ENCODE peak calls at places on chromosomes 3 and 15, in nine cellular contexts. A, M, N, L, J, S, B, C and P are unnamed samples.

GRCh38 chr3:134976948-134977347 is 181.9 kb downstream of the EPHB1 start:
- DNase-seq in J (no peak), M (no peak), B (no peak), A (no peak), L (no peak), S (no peak), C (no peak), N (no peak), P (no peak)

GRCh38 chr3:19888428-19889152 is 45.4 kb downstream of the EFHB start:
- DNase-seq in C (no peak), J (no peak), N (no peak), L (no peak), A (no peak), S (no peak), M (no peak), B (no peak), P (no peak)

GRCh38 chr3:128379768-128380167 is 86.9 kb downstream of the DNAJB8 start:
- DNase-seq in L (no peak), B (no peak), C (no peak), M (no peak), S (no peak), N (no peak), J (no peak), A (no peak), P (no peak)

GRCh38 chr15:92797168-92798052 is 102.7 kb upstream of the CHD2 start:
- DNase-seq in M (no peak), B (no peak), S (no peak), N (peak; percentile 89), A (no peak), C (peak; percentile 84), L (no peak), J (peak; percentile 89), P (no peak)

GRCh38 chr15:78302579-78302978 is 3.2 kb upstream of the SKIC8 start:
- DNase-seq in J (no peak), M (no peak), A (no peak), N (no peak), S (no peak), B (no peak), L (no peak), C (no peak), P (no peak)

GRCh38 chr3:52205727-52206372 is 7.9 kb downstream of the ALAS1 start:
- DNase-seq in M (no peak), A (no peak), J (no peak), C (no peak), N (no peak), B (no peak), L (no peak), S (no peak), P (no peak)

GRCh38 chr3:53531749-53532148 is 37.3 kb downstream of the CACNA1D start:
- DNase-seq in C (no peak), L (no peak), S (no peak), B (no peak), J (peak; percentile 7), A (no peak), N (no peak), M (no peak), P (no peak)

GRCh38 chr3:61009025-61009424 is 242.2 kb downstream of the FHIT start:
- DNase-seq in J (no peak), A (no peak), C (peak; percentile 48), B (no peak), S (no peak), N (peak; percentile 66), L (no peak), M (no peak), P (no peak)

GRCh38 chr15:58396181-58396580 is 35.6 kb upstream of the LIPC start:
- DNase-seq in S (no peak), L (no peak), J (no peak), M (no peak), A (no peak), C (no peak), N (no peak), B (no peak), P (no peak)

GRCh38 chr3:141360888-141361598 is 7.3 kb upstream of the ZBTB38 start:
- DNase-seq in L (no peak), N (peak; percentile 65), J (peak; percentile 71), B (no peak), M (no peak), S (no peak), A (no peak), C (peak; percentile 38), P (no peak)

GRCh38 chr3:56610669-56611335 is 53.8 kb downstream of the CCDC66 start:
- DNase-seq in C (no peak), A (no peak), L (no peak), B (no peak), M (no peak), J (no peak), N (no peak), S (no peak), P (no peak)

GRCh38 chr3:12454076-12454807 is 30.0 kb upstream of the TSEN2 start:
- DNase-seq in B (no peak), L (no peak), M (no peak), A (no peak), C (no peak), S (no peak), N (peak; percentile 62), J (no peak), P (no peak)

GRCh38 chr3:153783804-153784203 is 337.4 kb upstream of the ARHGEF26 start:
- DNase-seq in J (no peak), N (no peak), A (no peak), S (no peak), C (no peak), M (no peak), B (no peak), L (no peak), P (no peak)

GRCh38 chr15:57861039-57861638 is 154.6 kb downstream of the POLR2M start:
- DNase-seq in M (no peak), B (no peak), N (peak; percentile 51), J (peak; percentile 52), S (no peak), A (no peak), C (peak; percentile 39), L (no peak), P (no peak)

GRCh38 chr15:100199711-100200286 is 142.0 kb downstream of the ADAMTS17 start:
- DNase-seq in J (no peak), S (no peak), B (no peak), N (no peak), M (no peak), A (peak; percentile 25), C (no peak), L (no peak), P (no peak)

GRCh38 chr15:78673917-78674444 is 33.0 kb upstream of the CHRNB4 start:
- DNase-seq in S (no peak), L (no peak), C (no peak), N (no peak), J (no peak), B (no peak), A (no peak), M (no peak), P (no peak)

DNA sequence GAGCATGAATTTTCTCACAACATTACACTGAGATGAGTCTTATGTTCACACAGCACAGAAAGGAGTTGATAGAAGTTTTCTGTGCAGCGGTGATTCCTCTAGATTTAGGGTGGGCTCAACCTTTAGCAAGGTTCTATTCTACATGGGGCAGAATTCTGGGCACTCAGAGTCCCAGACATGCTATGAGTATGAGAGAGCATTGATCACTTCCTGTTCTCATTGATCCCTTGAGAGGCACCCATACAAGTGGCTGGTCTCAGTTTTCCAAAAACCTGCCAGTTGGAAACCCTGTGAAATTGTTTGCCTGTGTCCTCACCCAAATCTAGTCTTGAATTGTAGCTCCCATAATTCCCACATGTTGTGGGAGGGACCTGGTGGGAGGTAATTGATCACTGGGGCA is 112.5 kb upstream of the NR2F2 start:
- DNase-seq in B (no peak), J (no peak), A (no peak), L (no peak), S (no peak), N (no peak), C (no peak), M (no peak), P (no peak)
- H3K27ac ChIP-seq in B (no peak overlapping the region), J (no peak overlapping the region), A (no peak overlapping the region), L (no peak overlapping the region), S (no peak overlapping the region), N (no peak overlapping the region), C (no peak overlapping the region), M (no peak overlapping the region), P (no peak overlapping the region)

DNA sequence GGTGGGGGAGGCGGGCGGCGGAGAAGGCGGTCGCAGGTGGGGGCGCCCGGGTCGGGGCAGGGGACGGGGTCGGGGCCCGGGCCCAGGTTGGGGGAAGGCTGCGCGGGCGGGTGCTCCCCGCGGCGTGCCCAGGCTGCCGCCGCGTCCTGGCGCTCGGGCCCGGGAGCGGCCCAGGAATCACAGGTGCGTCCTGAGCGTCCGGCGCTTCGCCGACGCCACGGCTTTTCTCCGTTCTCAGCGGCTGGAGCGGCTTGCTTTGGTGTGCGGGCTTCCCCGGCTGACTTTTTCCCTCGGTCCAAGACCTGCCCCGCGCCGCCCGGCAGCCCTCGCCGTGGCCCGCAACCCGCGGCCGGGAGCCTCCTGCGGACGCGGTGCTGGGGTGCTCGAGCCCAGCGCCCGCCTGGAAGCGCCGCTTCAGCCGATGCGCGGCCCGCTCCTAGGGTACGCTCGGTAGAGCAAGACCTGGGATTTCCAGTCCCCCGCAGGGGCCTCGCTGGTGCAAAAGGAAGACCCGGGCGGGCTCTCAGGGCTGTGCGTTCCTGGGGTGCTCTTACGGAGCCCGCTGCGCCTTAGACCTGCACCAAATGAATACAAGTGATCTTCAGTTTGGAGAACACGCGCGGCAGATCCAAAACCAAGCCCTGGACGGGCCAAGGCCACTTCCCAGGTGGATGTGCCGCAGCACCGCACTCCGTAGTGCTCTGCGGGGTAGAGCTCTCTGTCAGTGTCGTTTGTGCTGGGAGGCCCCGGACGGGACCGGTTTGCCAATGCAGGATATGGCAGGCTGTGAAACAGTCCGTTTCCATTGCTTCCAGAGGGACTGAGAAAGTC is 639 bp downstream of the NIPA1 start:
- DNase-seq in M (peak; percentile 45), J (peak; percentile 63), L (no peak), A (no peak), C (peak; percentile 22), B (no peak), N (peak; percentile 66), S (no peak), P (no peak)
- TF ChIP-seq CTCF in M (no peak), J (no peak), L (no peak), A (no peak), C (no peak), B (no peak), N (no peak), S (no peak), P (no peak)

GRCh38 chr3:114404590-114404989 is 110.8 kb downstream of the TIGIT start:
- DNase-seq in C (no peak), A (no peak), J (no peak), N (no peak), L (no peak), S (no peak), M (no peak), B (no peak), P (no peak)
- H3K4me1 ChIP-seq in C (peaks cover 9% of the 10 kb centered on the region), A (peaks cover 5% of the 10 kb centered on the region), J (no peaks in the 10 kb centered on the region), N (peaks cover 15% of the 10 kb centered on the region), L (peaks cover 41% of the 10 kb centered on the region), S (peaks cover 9% of the 10 kb centered on the region), M (peaks cover 4% of the 10 kb centered on the region), B (peaks cover 75% of the 10 kb centered on the region), P (peaks cover 91% of the 10 kb centered on the region)

DNA sequence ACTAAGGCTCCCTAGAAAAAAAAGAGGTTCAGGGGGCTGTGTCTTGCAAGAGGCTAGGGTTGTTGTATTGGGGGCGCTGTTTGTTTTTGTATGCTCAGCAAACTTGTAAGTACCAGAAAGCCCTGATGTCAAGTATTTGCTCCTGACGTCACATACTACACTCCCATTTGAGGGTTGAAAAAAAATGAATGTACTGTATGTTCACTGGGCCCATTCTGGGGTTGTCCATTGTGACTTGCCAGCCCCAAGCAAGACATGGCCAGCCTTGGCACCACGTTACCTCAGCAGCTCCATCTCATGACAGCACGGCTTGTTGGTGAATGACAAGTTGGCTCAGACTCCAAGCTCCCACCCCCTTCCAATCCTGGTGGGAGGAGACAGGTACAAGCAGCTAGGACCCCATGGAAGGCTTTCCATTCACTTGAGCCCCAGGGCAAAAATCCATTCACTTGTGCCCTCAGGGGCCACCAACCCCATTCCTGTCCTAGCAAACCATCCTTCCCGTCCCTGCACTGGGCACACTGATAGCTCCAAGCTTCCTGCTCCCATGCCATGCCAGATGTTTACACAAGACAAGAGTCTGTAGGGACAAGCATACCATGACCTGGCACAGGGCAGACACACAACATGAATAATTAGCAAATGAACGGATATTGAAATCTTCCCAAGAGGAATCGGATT is 1.5 kb downstream of the PHGR1 start:
- DNase-seq in B (no peak), S (no peak), J (no peak), A (no peak), C (no peak), M (no peak), N (no peak), L (peak; percentile 2), P (no peak)
- H3K27ac ChIP-seq in B (no peak overlapping the region), S (no peak overlapping the region), J (no peak overlapping the region), A (no peak overlapping the region), C (no peak overlapping the region), M (no peak overlapping the region), N (no peak overlapping the region), L (no peak overlapping the region), P (no peak overlapping the region)